ENCODE peak calls at places on chromosomes 5 and 9, in ten cellular contexts. Z is ovary, G is uterus, S is adrenal gland, V is Peyer's patch, L is IMR-90, D is gastrocnemius medialis, Y is upper lobe of left lung, H is breast epithelium, T is esophagus muscularis mucosa. C is an unnamed sample.

GRCh38 chr9:114174876-114175771 is 19.8 kb downstream of the COL27A1 start:
- DNase-seq in Y (no peak), L (peak; percentile 88), S (no peak), H (no peak), D (no peak), V (no peak), Z (no peak), G (peak; percentile 76), T (no peak), C (no peak)

GRCh38 chr5:19319252-19319651 is 668.7 kb downstream of the CDH18 start:
- DNase-seq in V (no peak), S (no peak), T (no peak), G (no peak), Z (no peak), Y (no peak), L (no peak), D (no peak), H (no peak), C (no peak)

GRCh38 chr9:94950733-94951590 is 224.5 kb downstream of the AOPEP start:
- DNase-seq in D (no peak), G (no peak), L (peak; percentile 20), V (no peak), Z (no peak), T (no peak), H (no peak), Y (no peak), S (peak; percentile 60), C (peak; percentile 59)

GRCh38 chr5:118598311-118598710 is 390.0 kb downstream of the DTWD2 start:
- DNase-seq in L (no peak), Z (no peak), V (no peak), H (no peak), D (no peak), Y (no peak), T (no peak), G (no peak), S (no peak), C (no peak)

GRCh38 chr5:151227918-151228447 is 4.1 kb upstream of the CCDC69 start:
- DNase-seq in T (no peak), S (no peak), L (no peak), G (no peak), H (no peak), V (no peak), Y (no peak), D (no peak), Z (no peak), C (no peak)

GRCh38 chr5:39498247-39498952 is 73.6 kb upstream of the DAB2 start:
- DNase-seq in T (no peak), Z (no peak), G (no peak), H (no peak), V (no peak), S (no peak), D (no peak), L (peak; percentile 67), Y (no peak), C (no peak)

GRCh38 chr9:129720865-129721545 is 31.8 kb downstream of the PTGES start:
- DNase-seq in Z (no peak), T (no peak), L (no peak), H (no peak), G (no peak), S (no peak), D (no peak), V (no peak), Y (no peak), C (no peak)

GRCh38 chr9:130659699-130660248 is 4.6 kb upstream of the PRDM12 start:
- DNase-seq in T (no peak), V (peak; percentile 40), D (no peak), Z (no peak), Y (no peak), L (no peak), S (no peak), G (no peak), H (no peak), C (no peak)

GRCh38 chr9:128555180-128555721 is 2.9 kb downstream of the SPTAN1 start:
- DNase-seq in V (no peak), Y (peak; percentile 29), S (peak; percentile 35), G (peak; percentile 58), Z (no peak), T (no peak), H (no peak), D (no peak), L (peak; percentile 79), C (peak; percentile 38)

GRCh38 chr9:128552744-128553221 is 396 bp downstream of the SPTAN1 start:
- DNase-seq in L (no peak), H (peak; percentile 37), S (peak; percentile 59), D (no peak), T (no peak), Y (peak; percentile 65), V (no peak), G (peak; percentile 48), Z (peak; percentile 70), C (peak; percentile 74)

GRCh38 chr9:128556276-128556675 is 3.9 kb downstream of the SPTAN1 start:
- DNase-seq in T (no peak), L (no peak), Y (no peak), Z (no peak), V (no peak), S (no peak), H (no peak), G (no peak), D (no peak), C (no peak)

GRCh38 chr9:128553695-128554094 is 1.3 kb downstream of the SPTAN1 start:
- DNase-seq in L (peak; percentile 86), H (no peak), Y (no peak), T (no peak), Z (no peak), D (no peak), V (no peak), S (no peak), G (no peak), C (no peak)

DNA sequence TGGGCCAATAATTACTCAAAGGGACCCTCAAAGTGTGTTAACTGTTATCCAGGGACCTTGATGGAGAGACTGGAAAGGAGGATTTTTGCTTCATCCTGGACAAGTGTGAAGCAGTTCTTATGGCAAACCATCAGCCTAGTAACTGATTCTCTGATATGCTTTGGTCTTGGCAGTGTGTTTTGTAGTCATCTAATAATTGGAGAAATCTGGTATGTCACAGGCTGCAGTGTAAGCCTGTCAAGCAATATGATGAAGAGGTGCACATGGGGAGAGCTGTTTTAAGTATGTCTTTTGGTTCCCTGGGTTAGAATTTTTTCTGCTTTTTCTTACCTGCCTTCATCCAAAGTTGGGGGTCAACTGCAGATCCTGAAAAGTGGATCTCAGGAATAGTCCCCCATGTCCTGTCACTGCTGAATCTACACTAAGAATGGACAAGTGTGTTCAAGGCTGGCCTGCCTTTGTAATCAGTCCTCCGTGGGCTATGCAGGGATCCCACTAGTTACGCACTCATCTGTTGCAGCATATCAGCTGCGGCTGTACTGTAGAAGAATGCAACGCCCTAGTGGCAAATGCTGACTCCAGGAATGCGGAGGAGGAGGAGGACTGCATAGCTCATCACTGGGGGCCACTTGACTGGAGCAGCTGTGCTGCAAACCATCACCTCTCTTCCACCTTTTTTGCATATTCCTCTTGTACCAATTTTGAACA is 1.9 kb downstream of the SPTAN1 start:
- DNase-seq in G (peak; percentile 76), Y (peak; percentile 44), S (peak; percentile 74), L (peak; percentile 93), V (no peak), H (peak; percentile 36), Z (peak; percentile 31), T (no peak), D (peak; percentile 4), C (peak; percentile 78)
- TF ChIP-seq POLR2A in G (no peak), Y (no peak), S (no peak), L (peak; percentile 71), V (no peak), H (no peak), Z (no peak), T (peak; percentile 12), D (no peak), C (peak; percentile 39)

GRCh38 chr9:133342083-133342406 is 5.9 kb downstream of the MED22 start:
- DNase-seq in V (no peak), S (no peak), L (no peak), Z (no peak), T (no peak), Y (no peak), H (no peak), G (no peak), D (no peak), C (no peak)
- H3K36me3 ChIP-seq in V (peaks cover 58% of the 10 kb centered on the region), S (no peaks in the 10 kb centered on the region), L (peaks cover 63% of the 10 kb centered on the region), Z (no peaks in the 10 kb centered on the region), T (peaks cover 37% of the 10 kb centered on the region), Y (peaks cover 72% of the 10 kb centered on the region), H (peaks cover 5% of the 10 kb centered on the region), G (no peaks in the 10 kb centered on the region), D (peaks cover 57% of the 10 kb centered on the region), C (peaks cover 33% of the 10 kb centered on the region)

GRCh38 chr5:178661836-178662540 is 35.1 kb upstream of the CLK4 start:
- DNase-seq in D (no peak), L (no peak), S (no peak), Z (no peak), G (no peak), Y (no peak), T (no peak), V (no peak), H (no peak), C (no peak)

GRCh38 chr5:178662541-178662860 is 35.7 kb upstream of the CLK4 start:
- DNase-seq in G (no peak), Y (no peak), S (no peak), D (no peak), H (no peak), L (no peak), T (no peak), V (no peak), Z (no peak), C (no peak)

GRCh38 chr5:178667109-178667508 is 40.3 kb upstream of the CLK4 start:
- DNase-seq in Y (no peak), L (no peak), Z (no peak), T (no peak), V (no peak), S (no peak), H (no peak), D (no peak), G (no peak), C (no peak)

GRCh38 chr5:178667685-178668084 is 40.8 kb upstream of the CLK4 start:
- DNase-seq in V (no peak), H (no peak), L (no peak), Y (no peak), Z (no peak), D (no peak), T (no peak), G (no peak), S (no peak), C (no peak)

GRCh38 chr5:178664141-178664540 is 37.3 kb upstream of the CLK4 start:
- DNase-seq in T (no peak), V (no peak), Y (no peak), H (no peak), Z (no peak), G (no peak), S (no peak), L (no peak), D (no peak), C (no peak)
- H3K9me3 ChIP-seq in T (no peaks in the 10 kb centered on the region), V (no peaks in the 10 kb centered on the region), Y (no peaks in the 10 kb centered on the region), H (no peaks in the 10 kb centered on the region), Z (no peaks in the 10 kb centered on the region), G (no peaks in the 10 kb centered on the region), S (no peaks in the 10 kb centered on the region), L (peaks cover 28% of the 10 kb centered on the region), D (no peaks in the 10 kb centered on the region), C (no peaks in the 10 kb centered on the region)

GRCh38 chr5:169814045-169814444 is 166.2 kb downstream of the INSYN2B start:
- DNase-seq in H (no peak), Z (no peak), G (no peak), D (no peak), T (no peak), L (no peak), S (no peak), V (no peak), Y (no peak), C (no peak)

GRCh38 chr5:169811023-169811422 is 169.3 kb downstream of the INSYN2B start:
- DNase-seq in G (no peak), H (no peak), T (no peak), Z (no peak), Y (no peak), D (no peak), S (no peak), V (no peak), L (no peak), C (peak; percentile 45)

GRCh38 chr5:169810542-169810941 is 169.8 kb downstream of the INSYN2B start:
- DNase-seq in S (no peak), T (no peak), Y (no peak), G (no peak), L (no peak), H (no peak), Z (no peak), V (no peak), D (no peak), C (no peak)

GRCh38 chr5:169812786-169813185 is 167.5 kb downstream of the INSYN2B start:
- DNase-seq in H (no peak), Z (no peak), Y (no peak), S (no peak), G (no peak), D (no peak), T (no peak), V (no peak), L (no peak), C (no peak)

DNA sequence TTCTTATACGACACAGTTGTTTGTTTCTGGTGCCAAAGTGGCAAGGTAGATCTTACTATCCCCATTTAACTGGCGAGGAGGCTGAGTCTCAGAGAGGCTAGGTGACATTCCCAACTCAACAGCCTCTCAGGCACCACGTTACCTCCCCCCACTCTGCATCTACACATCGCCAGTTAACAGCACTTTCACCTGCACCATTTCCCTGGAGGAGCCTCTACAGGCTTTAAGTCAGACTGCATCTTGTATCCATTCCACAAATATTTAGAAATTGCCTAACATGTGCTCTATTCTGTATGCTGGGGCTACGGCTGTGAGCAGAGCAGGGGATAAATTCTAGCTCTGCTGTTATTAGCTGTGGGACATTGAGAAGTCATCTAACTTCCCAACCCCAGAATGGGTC is 168.6 kb downstream of the INSYN2B start:
- DNase-seq in Z (no peak), L (no peak), Y (no peak), S (no peak), T (no peak), G (no peak), V (no peak), H (no peak), D (no peak), C (no peak)
- TF ChIP-seq POLR2A in Z (no peak), L (no peak), Y (no peak), S (no peak), T (no peak), G (no peak), V (no peak), H (no peak), D (no peak), C (no peak)